ENCODE peak calls at places on chromosomes 11 and 22, in four cellular contexts. E, J, K and O are unnamed samples.

GRCh38 chr11:2362414-2362813 is 14.7 kb upstream of the CD81 start:
- DNase-seq in E (no peak), J (no peak), K (no peak), O (no peak)

GRCh38 chr22:46665751-46666280 is 45.6 kb downstream of the GRAMD4 start:
- DNase-seq in E (no peak), J (no peak), K (no peak), O (no peak)

GRCh38 chr11:122721964-122722266 is 66.4 kb downstream of the UBASH3B start:
- DNase-seq in E (no peak), J (no peak), K (no peak), O (no peak)

GRCh38 chr22:40620464-40621046 is 16.0 kb downstream of the MRTFA start:
- DNase-seq in E (no peak), J (no peak), K (no peak), O (no peak)

GRCh38 chr11:30631148-30631547 is 45.0 kb upstream of the MPPED2 start:
- DNase-seq in E (no peak), J (no peak), K (no peak), O (no peak)

GRCh38 chr11:71432761-71433647 is 15.2 kb downstream of the DHCR7 start:
- DNase-seq in E (no peak), J (no peak), K (no peak), O (no peak)

GRCh38 chr22:45069925-45070324 is 60.1 kb upstream of the PHF21B start:
- DNase-seq in E (no peak), J (no peak), K (no peak), O (no peak)

GRCh38 chr11:27722117-27722844 is 22.0 kb upstream of the BDNF start:
- DNase-seq in E (peak), J (no peak), K (peak), O (peak)

GRCh38 chr11:70358797-70359196 is 39.5 kb upstream of the CTTN start:
- DNase-seq in E (no peak), J (no peak), K (no peak), O (no peak)

GRCh38 chr11:66421492-66422205 is 814 bp downstream of the NPAS4 start:
- DNase-seq in E (peak), J (peak), K (peak), O (peak)

GRCh38 chr22:25637032-25637431 is 72.6 kb downstream of the GRK3 start:
- DNase-seq in E (no peak), J (no peak), K (no peak), O (no peak)
- TF ChIP-seq CTCF in E (no peak), J (no peak), K (no peak), O (no peak)

GRCh38 chr11:121446752-121447156 is 5.4 kb upstream of the SORL1 start:
- DNase-seq in E (no peak), J (peak), K (peak), O (no peak)
- TF ChIP-seq CTCF in E (peak), J (peak), K (no peak), O (no peak)

GRCh38 chr11:60127311-60127811 is 38.9 kb downstream of the MS4A2 start:
- DNase-seq in E (no peak), J (no peak), K (no peak), O (no peak)
- TF ChIP-seq CTCF in E (no peak), J (no peak), K (no peak), O (no peak)

GRCh38 chr11:7278314-7278917 is 26.7 kb downstream of the SYT9 start:
- DNase-seq in E (peak), J (peak), K (peak), O (peak)
- TF ChIP-seq CTCF in E (peak), J (peak), K (peak), O (peak)

DNA sequence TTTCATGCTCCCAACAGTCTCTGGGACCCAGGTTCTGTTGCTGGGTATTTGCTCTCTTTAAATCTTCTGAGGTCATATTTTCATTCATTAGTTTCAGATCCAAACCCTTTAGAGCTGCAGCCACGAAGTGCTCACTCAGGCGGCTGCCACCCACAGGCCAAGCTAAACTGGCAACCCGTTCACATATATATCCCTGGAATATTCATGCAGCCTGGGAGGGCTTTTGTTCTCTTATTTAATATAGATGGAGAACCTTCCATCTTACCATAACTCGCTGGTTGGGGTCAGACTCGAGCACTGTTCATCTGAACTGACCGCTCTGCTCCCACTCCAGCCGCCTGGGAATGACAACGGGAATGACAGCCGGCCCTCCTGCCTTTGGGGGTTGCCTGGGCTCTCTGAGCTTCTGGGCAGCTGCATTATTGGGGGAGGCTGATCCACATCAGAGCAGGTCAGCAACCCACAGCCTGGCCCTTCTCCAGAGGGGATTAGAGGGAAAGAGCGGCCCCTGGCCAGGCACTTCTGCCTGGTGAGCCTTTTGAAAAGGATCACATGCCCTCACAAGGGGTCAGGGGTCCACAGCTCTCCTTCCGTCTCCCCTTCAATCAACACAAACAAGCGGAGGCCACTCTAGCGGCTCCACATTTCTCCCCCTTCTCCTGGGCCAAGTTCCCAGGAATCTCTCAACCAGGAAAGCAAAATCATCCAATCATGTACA is 11.9 kb downstream of the TMEM184B start:
- DNase-seq in E (no peak), J (peak), K (no peak), O (no peak)
- TF ChIP-seq CTCF in E (peak), J (peak), K (no peak), O (peak)

GRCh38 chr22:32206774-32207758 is 2.2 kb upstream of the RFPL2 start:
- DNase-seq in E (peak), J (peak), K (peak), O (peak)

GRCh38 chr22:32205974-32206773 is 1.3 kb upstream of the RFPL2 start:
- DNase-seq in E (peak), J (no peak), K (peak), O (no peak)

GRCh38 chr22:32203181-32204105 is 1.4 kb downstream of the RFPL2 start:
- DNase-seq in E (peak), J (no peak), K (no peak), O (no peak)

GRCh38 chr22:32204211-32204855 is 540 bp downstream of the RFPL2 start:
- DNase-seq in E (peak), J (peak), K (peak), O (peak)

DNA sequence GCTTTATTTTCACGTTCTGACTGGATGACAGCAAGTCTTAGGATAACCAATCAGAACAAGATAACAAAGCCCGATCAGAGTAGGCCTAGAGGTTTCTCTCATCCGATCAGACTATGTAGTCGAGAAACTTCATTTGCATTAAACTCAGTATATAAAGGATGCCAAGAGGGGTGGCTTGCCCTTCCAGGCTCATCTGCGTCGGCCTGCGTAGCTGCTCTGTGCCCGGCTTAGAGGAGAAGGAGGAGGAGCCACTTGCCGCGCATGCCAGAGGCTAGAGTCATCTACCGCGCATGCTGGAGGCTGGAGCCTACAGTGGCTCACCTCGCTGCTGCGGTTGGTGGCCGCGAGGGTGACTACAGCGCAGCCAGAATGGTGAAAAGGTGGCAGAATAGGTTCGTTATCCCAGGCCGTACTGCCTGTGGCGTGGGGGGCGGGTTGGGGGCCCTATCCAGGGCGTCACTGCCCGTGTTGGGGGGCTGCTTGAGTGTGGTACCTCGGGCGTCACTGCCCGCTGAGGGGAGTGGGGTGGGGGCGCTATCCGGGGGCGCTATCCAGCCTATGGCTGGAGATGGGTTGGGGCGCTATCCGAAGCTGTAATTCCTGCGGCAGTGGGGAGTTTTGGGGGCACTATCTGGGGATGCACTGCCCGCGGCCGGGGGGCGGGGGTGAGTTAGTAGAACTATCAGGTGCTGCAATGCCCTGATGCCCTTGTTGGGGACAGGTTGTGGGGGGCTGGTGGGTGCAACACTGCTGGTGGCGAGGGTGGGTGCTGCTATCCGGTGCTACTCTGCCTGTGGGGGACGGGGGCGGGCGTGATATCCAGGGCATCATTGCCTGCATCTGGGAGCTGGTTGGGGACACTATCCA is at the start of gene RFPL2:
- DNase-seq in E (peak), J (peak), K (peak), O (peak)
- TF ChIP-seq CTCF in E (no peak), J (peak), K (no peak), O (no peak)

GRCh38 chr11:29527391-29527936 is 489.4 kb downstream of the KCNA4 start:
- DNase-seq in E (no peak), J (peak), K (no peak), O (no peak)
- TF ChIP-seq CTCF in E (no peak), J (no peak), K (no peak), O (peak)

GRCh38 chr22:29673361-29673760 is 46.4 kb upstream of the CABP7 start:
- DNase-seq in E (no peak), J (no peak), K (no peak), O (no peak)

GRCh38 chr22:29665486-29665885 is 54.3 kb upstream of the CABP7 start:
- DNase-seq in E (no peak), J (no peak), K (no peak), O (no peak)

GRCh38 chr22:29664731-29665130 is 55.1 kb upstream of the CABP7 start:
- DNase-seq in E (no peak), J (no peak), K (no peak), O (no peak)

GRCh38 chr22:29670615-29671014 is 49.2 kb upstream of the CABP7 start:
- DNase-seq in E (no peak), J (no peak), K (no peak), O (no peak)

DNA sequence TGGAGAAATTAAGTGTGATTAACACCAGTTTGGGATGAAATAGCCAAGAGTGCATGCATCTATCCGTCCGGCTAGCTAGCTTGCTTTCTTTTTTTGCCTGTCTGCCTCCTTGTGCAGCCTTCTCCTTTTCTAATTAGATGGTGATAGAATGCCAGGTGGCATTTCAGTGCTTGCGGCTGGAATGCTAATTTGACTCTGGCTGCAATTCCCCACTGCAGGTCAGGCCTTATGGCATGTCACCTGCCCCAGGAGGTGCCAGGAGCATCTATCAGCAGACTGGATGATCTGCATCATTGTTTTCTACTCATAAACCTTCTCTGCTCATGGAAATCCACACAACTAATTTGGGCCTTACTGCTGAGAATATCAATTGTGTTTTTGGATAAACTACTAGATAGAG is 51.1 kb upstream of the CABP7 start:
- DNase-seq in E (no peak), J (no peak), K (no peak), O (no peak)
- TF ChIP-seq CTCF in E (no peak), J (no peak), K (no peak), O (no peak)